ENCODE peak calls at places on chromosomes 4 and X, in six cellular contexts. K is stimulated activated CD8-positive, alpha-beta memory T cell treated with anti-CD3 and anti-CD28 coated beads, Interleukin-15, amount 100 ng/mL, for 1 hour; I is RCC 7860; L is HCEC 1CT; Q is astrocyte of the spinal cord; W is globus pallidus. T is an unnamed sample.

GRCh38 chr4:7170012-7170411 is 22.3 kb upstream of the SORCS2 start:
- DNase-seq in K (no peak), W (no peak), I (no peak), L (no peak), Q (no peak), T (no peak)

GRCh38 chrX:134949271-134949670 is 41.5 kb upstream of the SMIM10 start:
- DNase-seq in W (no peak), K (no peak), Q (no peak), L (peak), I (peak), T (peak)

GRCh38 chr4:3393171-3393570 is 48.6 kb upstream of the HGFAC start:
- DNase-seq in L (no peak), W (no peak), I (no peak), K (no peak), Q (no peak), T (no peak)

GRCh38 chrX:70289168-70289792 is 447 bp downstream of the PDZD11 start:
- DNase-seq in Q (no peak), I (no peak), L (peak), K (no peak), W (no peak), T (no peak)

GRCh38 chr4:106864231-106864630 is 171.9 kb downstream of the DKK2 start:
- DNase-seq in K (no peak), I (no peak), W (no peak), L (peak), Q (peak), T (no peak)

GRCh38 chr4:17511950-17512795 is at the start of gene QDPR:
- DNase-seq in W (peak), I (peak), K (peak), L (peak), Q (peak), T (peak)

GRCh38 chrX:19064175-19064574 is 58.1 kb downstream of the ADGRG2 start:
- DNase-seq in L (peak), Q (peak), I (no peak), K (no peak), W (no peak), T (no peak)

GRCh38 chr4:38955957-38956356 is 76.3 kb downstream of the TMEM156 start:
- DNase-seq in K (no peak), Q (no peak), W (no peak), L (no peak), I (no peak), T (no peak)

GRCh38 chr4:46386570-46386969 is 3.4 kb downstream of the GABRA2 start:
- DNase-seq in Q (no peak), I (no peak), L (no peak), W (no peak), K (no peak), T (no peak)

GRCh38 chr4:163550869-163551267 is 56.4 kb downstream of the TMA16 start:
- DNase-seq in L (no peak), I (no peak), K (no peak), W (no peak), Q (no peak), T (no peak)

GRCh38 chr4:106444557-106444956 is 76.0 kb upstream of the GIMD1 start:
- DNase-seq in K (no peak), Q (peak), I (no peak), W (no peak), L (peak), T (no peak)

GRCh38 chrX:109872021-109872730 is 130.7 kb upstream of the TMEM164 start:
- DNase-seq in I (no peak), W (no peak), Q (peak), L (peak), K (no peak), T (peak)

GRCh38 chr4:152957437-152958185 is 21.5 kb downstream of the FHDC1 start:
- DNase-seq in K (no peak), L (no peak), Q (no peak), I (peak), W (no peak), T (peak)

GRCh38 chrX:119755981-119756533 is 2.3 kb upstream of the SOWAHD start:
- DNase-seq in K (no peak), L (no peak), Q (no peak), W (no peak), I (no peak), T (no peak)

GRCh38 chr4:113423631-113424030 is 337.9 kb downstream of the CAMK2D start:
- DNase-seq in W (no peak), I (no peak), Q (peak), K (no peak), L (no peak), T (peak)

T was measured in dermis blood vessel endothelial cell.